ENCODE peak calls at places on chromosomes 13 and 19, in ten cellular contexts. Z is upper lobe of right lung, T is Peyer's patch, D is RWPE1, G is esophagus muscularis mucosa, A is A673, I is brain microvascular endothelial cell, F is progenitor cell of endocrine pancreas, W is heart right ventricle, O is HFF-Myc. P is an unnamed sample.

GRCh38 chr13:109971006-109971744 is 184.8 kb upstream of the IRS2 start:
- DNase-seq in Z (no peak), T (no peak), D (no peak), G (no peak), A (peak; percentile 8), I (no peak), F (no peak), W (peak; percentile 30), O (no peak), P (no peak)

GRCh38 chr13:75760182-75760981 is 124.3 kb downstream of the LMO7 start:
- DNase-seq in Z (no peak), T (no peak), D (peak; percentile 68), G (no peak), A (no peak), I (no peak), F (no peak), W (no peak), O (no peak), P (no peak)

GRCh38 chr13:42405665-42406390 is 133.9 kb downstream of the AKAP11 start:
- DNase-seq in Z (no peak), T (no peak), D (peak; percentile 50), G (no peak), A (no peak), I (peak; percentile 81), F (no peak), W (no peak), O (peak; percentile 52), P (no peak)

GRCh38 chr13:109803822-109804221 is 17.4 kb upstream of the IRS2 start:
- DNase-seq in Z (no peak), T (no peak), D (no peak), G (no peak), A (no peak), I (no peak), F (no peak), W (no peak), O (no peak), P (no peak)

GRCh38 chr13:102399791-102400618 is 1.8 kb downstream of the FGF14 start:
- DNase-seq in Z (peak; percentile 65), T (no peak), D (no peak), G (no peak), A (peak; percentile 71), I (no peak), F (no peak), W (peak; percentile 23), O (no peak), P (no peak)

GRCh38 chr19:18414504-18415176 is 4.6 kb upstream of the SSBP4 start:
- DNase-seq in Z (peak; percentile 64), T (no peak), D (no peak), G (no peak), A (no peak), I (peak; percentile 62), F (no peak), W (no peak), O (no peak), P (no peak)

GRCh38 chr13:101706651-101707050 is 254.2 kb downstream of the ITGBL1 start:
- DNase-seq in Z (no peak), T (no peak), D (peak; percentile 46), G (no peak), A (peak; percentile 71), I (peak; percentile 84), F (no peak), W (no peak), O (peak; percentile 79), P (no peak)

GRCh38 chr13:81116461-81117282 is 775.7 kb upstream of the SPRY2 start:
- DNase-seq in Z (no peak), T (no peak), D (no peak), G (no peak), A (no peak), I (no peak), F (no peak), W (no peak), O (no peak), P (no peak)

GRCh38 chr19:7977723-7978040 is 27.8 kb downstream of the ELAVL1 start:
- DNase-seq in Z (no peak), T (no peak), D (no peak), G (no peak), A (no peak), I (no peak), F (no peak), W (no peak), O (no peak), P (no peak)

GRCh38 chr19:16889429-16889882 is 657 bp downstream of the F2RL3 start:
- DNase-seq in Z (no peak), T (no peak), D (no peak), G (no peak), A (no peak), I (no peak), F (no peak), W (peak; percentile 74), O (no peak), P (no peak)

GRCh38 chr19:29308977-29309520 is 96.1 kb upstream of the UQCRFS1 start:
- DNase-seq in Z (no peak), T (no peak), D (no peak), G (no peak), A (no peak), I (no peak), F (no peak), W (no peak), O (no peak), P (no peak)

GRCh38 chr19:2253106-2254051 is 2.8 kb downstream of the JSRP1 start:
- DNase-seq in Z (no peak), T (peak; percentile 63), D (no peak), G (no peak), A (no peak), I (no peak), F (no peak), W (no peak), O (no peak), P (no peak)

GRCh38 chr13:46569471-46569870 is 16.5 kb downstream of the LRCH1 start:
- DNase-seq in Z (no peak), T (no peak), D (no peak), G (no peak), A (no peak), I (no peak), F (no peak), W (no peak), O (no peak), P (no peak)

GRCh38 chr19:53910170-53910518 is 1.1 kb downstream of the CACNG7 start:
- DNase-seq in Z (no peak), T (no peak), D (no peak), G (no peak), A (no peak), I (no peak), F (no peak), W (no peak), O (no peak), P (no peak)

DNA sequence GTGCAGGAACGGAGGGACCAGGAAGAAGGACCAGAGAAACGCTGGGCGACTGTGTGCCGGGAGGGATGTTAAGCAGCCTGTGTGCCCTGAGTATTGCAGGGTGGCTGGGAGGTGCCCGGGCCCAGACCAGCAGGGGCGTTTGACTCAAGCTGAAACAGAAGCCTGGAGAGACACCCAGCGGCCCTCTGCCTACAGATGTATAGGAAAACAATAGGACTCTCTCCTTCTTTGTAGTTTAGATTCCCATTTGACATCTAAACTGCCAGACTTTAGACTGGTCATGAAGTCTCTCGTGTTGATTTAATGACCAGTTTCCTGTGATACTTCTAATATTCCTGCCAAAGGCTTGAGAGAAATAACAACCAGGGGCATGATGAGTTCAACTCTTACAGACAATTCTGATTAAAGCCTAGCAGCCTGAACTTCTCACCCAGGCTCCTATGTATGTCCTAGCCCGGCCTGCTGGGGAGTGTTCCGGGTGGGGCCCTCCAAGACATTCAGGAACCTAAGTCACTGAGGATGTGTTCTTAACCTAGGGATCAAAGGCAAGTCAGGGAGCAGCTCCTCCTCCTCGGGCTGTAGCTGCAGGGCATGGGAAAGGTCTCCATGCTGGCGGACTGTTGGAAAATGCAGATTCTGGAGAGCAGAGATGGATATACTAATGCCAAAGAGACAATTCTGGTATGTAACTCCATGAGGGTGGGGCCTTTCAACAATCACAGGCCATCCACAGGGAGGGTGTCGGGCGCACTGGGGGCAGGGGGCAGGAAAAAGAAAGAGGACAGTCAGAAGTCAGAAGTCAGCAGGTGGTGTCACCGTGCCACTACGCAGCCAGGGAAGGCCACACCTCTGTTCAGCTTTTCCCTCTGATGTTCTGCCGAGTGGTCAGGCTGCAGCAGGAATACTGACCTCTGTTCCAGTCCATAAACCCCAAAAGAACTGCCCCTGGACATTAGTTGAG is 131.9 kb downstream of the STARD13 start:
- DNase-seq in Z (no peak), T (no peak), D (no peak), G (no peak), A (no peak), I (peak; percentile 93), F (no peak), W (peak; percentile 49), O (no peak), P (peak; percentile 88)
- TF ChIP-seq CTCF in Z (no peak), T (no peak), D (no peak), G (peak; percentile 16), A (no peak), I (peak; percentile 65), F (no peak), W (no peak), O (no peak), P (peak; percentile 66)

GRCh38 chr13:45544520-45544919 is 71.0 kb downstream of the ERICH6B start:
- DNase-seq in Z (no peak), T (no peak), D (no peak), G (peak; percentile 83), A (no peak), I (no peak), F (no peak), W (no peak), O (no peak), P (no peak)
- TF ChIP-seq CTCF in Z (no peak), T (no peak), D (no peak), G (no peak), A (no peak), I (no peak), F (peak; percentile 41), W (no peak), O (no peak), P (no peak)

DNA sequence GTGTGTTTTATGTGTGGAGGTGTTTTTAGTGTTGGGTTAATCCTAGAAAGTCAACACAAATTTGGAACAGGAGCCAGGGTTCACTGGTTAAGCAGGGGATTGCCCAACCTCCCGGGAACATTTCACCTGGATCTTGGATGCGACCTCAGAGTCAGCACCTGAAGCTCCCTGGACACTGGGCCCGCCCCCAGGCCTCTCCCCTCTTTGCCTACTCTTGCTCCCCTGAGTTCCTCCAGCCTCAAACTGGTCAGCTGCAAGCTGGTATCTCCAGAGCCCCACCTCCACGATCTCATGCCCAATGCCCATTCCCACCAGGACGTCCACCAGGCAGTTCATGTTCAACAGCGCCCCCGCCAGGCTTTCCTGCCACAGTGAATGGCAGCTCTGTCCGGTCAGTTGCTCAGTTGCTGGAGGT is 9.7 kb downstream of the HSD17B14 start:
- DNase-seq in Z (peak; percentile 80), T (no peak), D (no peak), G (no peak), A (no peak), I (no peak), F (no peak), W (no peak), O (no peak), P (no peak)
- TF ChIP-seq CTCF in Z (peak; percentile 24), T (no peak), D (no peak), G (no peak), A (peak; percentile 30), I (peak; percentile 36), F (no peak), W (no peak), O (no peak), P (no peak)

DNA sequence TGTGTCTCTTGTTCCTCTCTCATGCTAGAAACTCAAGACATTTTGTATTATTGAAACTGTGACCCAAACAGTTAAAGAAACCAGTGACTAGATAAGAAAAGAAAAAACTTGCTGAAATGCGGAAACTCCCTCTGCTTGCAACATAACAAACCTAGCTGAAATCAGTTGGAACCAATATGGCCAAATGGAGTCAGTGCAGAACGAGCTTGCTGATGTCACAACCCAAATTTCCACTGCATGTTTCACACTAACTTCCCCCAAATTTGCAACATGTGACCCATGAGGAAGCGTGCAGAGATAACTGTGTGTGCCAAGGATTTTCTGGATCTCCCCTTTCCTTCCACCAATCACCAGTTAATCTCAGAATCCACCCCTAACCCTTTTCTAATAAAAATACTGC is 208.0 kb downstream of the DLEU7 start:
- DNase-seq in Z (no peak), T (peak; percentile 29), D (no peak), G (no peak), A (no peak), I (no peak), F (no peak), W (no peak), O (no peak), P (no peak)
- TF ChIP-seq CTCF in Z (no peak), T (no peak), D (no peak), G (no peak), A (no peak), I (no peak), F (no peak), W (no peak), O (no peak), P (no peak)